ENCODE peak calls at places on chromosomes 2 and 18, in six cellular contexts. O is GM23248, J is thyroid gland, H is heart right ventricle, B is K562, M is endodermal cell. C is an unnamed sample.

GRCh38 chr2:38871432-38871831 is 4.3 kb downstream of the DHX57 start:
- DNase-seq in O (no peak), J (no peak), H (no peak), B (no peak), M (no peak), C (no peak)

GRCh38 chr18:80035997-80036396 is 1.8 kb downstream of the RBFA start:
- DNase-seq in O (no peak), J (no peak), H (no peak), B (peak; percentile 23), M (no peak), C (no peak)

GRCh38 chr2:45821558-45822271 is 170.2 kb downstream of the PRKCE start:
- DNase-seq in O (peak; percentile 31), J (peak; percentile 90), H (peak; percentile 27), B (no peak), M (no peak), C (peak; percentile 80)

GRCh38 chr2:228367356-228367755 is 185.9 kb upstream of the SPHKAP start:
- DNase-seq in O (no peak), J (no peak), H (no peak), B (no peak), M (no peak), C (no peak)

GRCh38 chr2:235594041-235594440 is 100.2 kb downstream of the AGAP1 start:
- DNase-seq in O (peak; percentile 86), J (no peak), H (no peak), B (peak; percentile 41), M (no peak), C (no peak)

GRCh38 chr18:45588284-45588683 is 27.0 kb upstream of the SLC14A2 start:
- DNase-seq in O (peak; percentile 58), J (no peak), H (no peak), B (no peak), M (no peak), C (no peak)

GRCh38 chr18:55346961-55347740 is 240.8 kb downstream of the TCF4 start:
- DNase-seq in O (no peak), J (no peak), H (no peak), B (no peak), M (no peak), C (no peak)

GRCh38 chr2:16507655-16508054 is 158.0 kb downstream of the CYRIA start:
- DNase-seq in O (peak; percentile 12), J (peak; percentile 17), H (no peak), B (no peak), M (peak; percentile 65), C (peak; percentile 76)

GRCh38 chr2:202771741-202772470 is 99.7 kb downstream of the ICA1L start:
- DNase-seq in O (peak; percentile 30), J (no peak), H (peak; percentile 32), B (no peak), M (no peak), C (no peak)

GRCh38 chr18:4134691-4135090 is 320.4 kb downstream of the DLGAP1 start:
- DNase-seq in O (no peak), J (no peak), H (no peak), B (no peak), M (no peak), C (no peak)

DNA sequence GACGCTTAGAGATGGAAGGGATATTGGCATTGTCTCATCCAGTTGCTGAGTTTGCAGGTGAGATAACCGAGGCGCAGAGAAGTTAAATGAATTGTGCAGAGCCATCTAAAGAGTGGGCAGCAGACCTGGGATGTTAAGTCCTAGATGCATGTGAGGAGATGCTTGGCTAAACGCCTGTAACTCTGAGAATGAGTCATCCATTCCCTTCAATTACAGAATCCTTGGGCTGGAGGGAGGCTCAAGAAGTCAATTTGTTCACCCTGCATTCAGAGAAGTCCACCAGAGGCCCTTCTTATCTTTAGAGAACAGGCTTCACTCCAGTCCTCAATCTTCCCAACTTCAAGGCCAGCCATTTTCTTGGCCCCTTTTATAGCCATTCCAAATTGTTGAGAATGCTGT is 1.6 kb downstream of the EHD3 start:
- DNase-seq in O (peak; percentile 93), J (no peak), H (no peak), B (peak; percentile 29), M (no peak), C (no peak)
- H3K4me3 ChIP-seq in O (peak overlapping the region; percentile 75), J (no peak overlapping the region), H (peak overlapping the region; percentile 80), B (no peak overlapping the region), M (peak overlapping the region; percentile 87), C (peak overlapping the region; percentile 62)

DNA sequence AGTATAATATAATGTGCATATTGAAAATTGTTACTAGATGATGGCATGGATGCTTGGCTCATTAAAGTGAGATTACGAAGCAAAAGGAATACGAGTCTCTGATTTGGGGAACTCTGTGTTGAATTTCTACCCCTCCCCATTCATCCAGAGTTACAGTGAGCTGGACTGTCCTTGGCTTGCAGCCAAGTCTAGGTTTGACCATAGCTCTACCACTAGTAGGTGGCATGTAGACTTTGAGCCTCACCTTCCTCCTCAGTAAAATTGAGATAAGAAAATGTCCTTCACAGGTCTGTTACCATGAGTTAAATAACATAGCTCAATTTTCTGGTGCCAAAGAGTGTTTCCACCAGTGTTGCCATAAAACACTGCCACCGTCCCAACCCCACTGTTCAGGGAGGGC is 727.6 kb upstream of the ID2 start:
- DNase-seq in O (no peak), J (no peak), H (no peak), B (no peak), M (no peak), C (no peak)
- H3K27ac ChIP-seq in O (no peak overlapping the region), J (no peak overlapping the region), H (no peak overlapping the region), B (no peak overlapping the region), M (no peak overlapping the region), C (no peak overlapping the region)

GRCh38 chr2:230797515-230798495 is 66.9 kb upstream of the ITM2C start:
- DNase-seq in O (peak; percentile 76), J (no peak), H (peak; percentile 19), B (no peak), M (no peak), C (no peak)

GRCh38 chr2:230794472-230794871 is 70.3 kb upstream of the ITM2C start:
- DNase-seq in O (no peak), J (no peak), H (no peak), B (no peak), M (no peak), C (no peak)

GRCh38 chr2:230798769-230799399 is 65.9 kb upstream of the ITM2C start:
- DNase-seq in O (peak; percentile 77), J (peak; percentile 12), H (peak; percentile 35), B (peak; percentile 22), M (no peak), C (no peak)

GRCh38 chr2:230795856-230796255 is 68.9 kb upstream of the ITM2C start:
- DNase-seq in O (peak; percentile 54), J (no peak), H (peak; percentile 55), B (no peak), M (no peak), C (no peak)

GRCh38 chr2:230796280-230796862 is 68.4 kb upstream of the ITM2C start:
- DNase-seq in O (peak; percentile 81), J (no peak), H (no peak), B (no peak), M (no peak), C (no peak)
- H3K4me1 ChIP-seq in O (peaks cover 57% of the 10 kb centered on the region), J (peaks cover 12% of the 10 kb centered on the region), H (no peaks in the 10 kb centered on the region), B (peaks cover 4% of the 10 kb centered on the region), M (peaks cover 2% of the 10 kb centered on the region), C (peaks cover 64% of the 10 kb centered on the region)

DNA sequence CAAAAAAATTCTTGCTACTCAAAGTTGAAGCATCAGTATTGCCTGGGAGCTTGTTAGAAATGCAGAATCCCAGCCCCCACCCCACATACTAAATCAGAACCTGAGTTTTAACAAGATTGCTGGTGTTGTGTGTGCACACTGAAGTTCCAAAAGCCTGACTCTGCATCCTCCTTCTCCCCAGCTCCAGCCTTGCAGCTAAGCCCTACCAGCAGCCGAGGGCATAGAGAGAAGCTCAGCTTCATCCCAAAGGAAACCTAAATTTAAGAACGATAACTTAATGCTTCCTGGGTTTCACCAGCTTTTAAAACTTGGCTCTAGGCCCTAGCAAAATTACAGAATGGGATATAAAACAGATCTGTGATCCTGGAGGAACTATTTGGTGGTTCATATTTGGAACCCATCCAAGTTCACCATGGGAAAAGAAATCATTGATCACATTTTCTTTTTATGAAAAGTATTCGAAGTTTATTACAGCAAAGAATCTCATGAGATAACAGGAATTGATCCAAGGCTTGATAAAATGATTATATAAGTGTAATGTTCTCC is 11.1 kb downstream of the SMYD1 start:
- DNase-seq in O (no peak), J (no peak), H (no peak), B (no peak), M (no peak), C (no peak)
- H3K4me3 ChIP-seq in O (no peak overlapping the region), J (no peak overlapping the region), H (no peak overlapping the region), B (no peak overlapping the region), M (no peak overlapping the region), C (no peak overlapping the region)

GRCh38 chr2:99171377-99172140 is 9.3 kb downstream of the MITD1 start:
- DNase-seq in O (no peak), J (no peak), H (no peak), B (no peak), M (no peak), C (no peak)
- H3K27ac ChIP-seq in O (no peak overlapping the region), J (no peak overlapping the region), H (no peak overlapping the region), B (no peak overlapping the region), M (no peak overlapping the region), C (no peak overlapping the region)

GRCh38 chr18:48887905-48888531 is 62.7 kb downstream of the SMAD7 start:
- DNase-seq in O (no peak), J (no peak), H (peak; percentile 42), B (no peak), M (peak; percentile 63), C (no peak)
- H3K4me1 ChIP-seq in O (no peaks in the 10 kb centered on the region), J (peaks cover 11% of the 10 kb centered on the region), H (peaks cover 10% of the 10 kb centered on the region), B (peaks cover 12% of the 10 kb centered on the region), M (peaks cover 5% of the 10 kb centered on the region), C (peaks cover 6% of the 10 kb centered on the region)

C was measured in left lung.